ENCODE peak calls at places on chromosome 15, in four cellular contexts. One of them, this sample, is unnamed. For H3K4me1, H3K36me3 and H3K9me3, the result is how much of the 10 kb centered on the place peaks cover.

GRCh38 chr15:52348056-52348745 is 52.6 kb upstream of the MYO5C start:
- DNase-seq in PC-9: no peak
- DNase-seq in endothelial cell of umbilical vein: no peak
- DNase-seq in transverse colon: no peak
- DNase-seq in this sample: peak

GRCh38 chr15:52281085-52282035 is 14.2 kb downstream of the MYO5C start:
- DNase-seq in transverse colon: no peak
- DNase-seq in endothelial cell of umbilical vein: no peak
- DNase-seq in PC-9: no peak
- DNase-seq in this sample: no peak

GRCh38 chr15:100032358-100033080 is 299.3 kb upstream of the LYSMD4 start:
- DNase-seq in transverse colon: no peak
- DNase-seq in endothelial cell of umbilical vein: no peak
- DNase-seq in PC-9: no peak
- DNase-seq in this sample: no peak

GRCh38 chr15:94722025-94722636 is 490.8 kb downstream of the MCTP2 start:
- DNase-seq in PC-9: no peak
- DNase-seq in transverse colon: no peak
- DNase-seq in endothelial cell of umbilical vein: no peak
- DNase-seq in this sample: no peak

GRCh38 chr15:60844431-60845174 is 365.7 kb upstream of the ICE2 start:
- DNase-seq in transverse colon: peak
- DNase-seq in endothelial cell of umbilical vein: no peak
- DNase-seq in PC-9: no peak
- DNase-seq in this sample: no peak

GRCh38 chr15:52107238-52107637 is 5.3 kb downstream of the BCL2L10 start:
- DNase-seq in transverse colon: no peak
- DNase-seq in PC-9: no peak
- DNase-seq in endothelial cell of umbilical vein: no peak
- DNase-seq in this sample: no peak

GRCh38 chr15:75182187-75183131 is 19.2 kb upstream of the C15orf39 start:
- DNase-seq in endothelial cell of umbilical vein: no peak
- DNase-seq in transverse colon: peak
- DNase-seq in PC-9: no peak
- DNase-seq in this sample: no peak

GRCh38 chr15:86162676-86163075 is 83.0 kb downstream of the AGBL1 start:
- DNase-seq in endothelial cell of umbilical vein: no peak
- DNase-seq in transverse colon: no peak
- DNase-seq in PC-9: no peak
- DNase-seq in this sample: no peak

GRCh38 chr15:58267026-58267425 is 128.8 kb downstream of the AQP9 start:
- DNase-seq in PC-9: peak
- DNase-seq in transverse colon: no peak
- DNase-seq in endothelial cell of umbilical vein: no peak
- DNase-seq in this sample: no peak

GRCh38 chr15:51398676-51399075 is 57.2 kb downstream of the GLDN start:
- DNase-seq in endothelial cell of umbilical vein: no peak
- DNase-seq in transverse colon: no peak
- DNase-seq in PC-9: no peak
- DNase-seq in this sample: no peak

GRCh38 chr15:101478701-101479341 is 10.7 kb downstream of the PCSK6 start:
- DNase-seq in PC-9: no peak
- DNase-seq in transverse colon: no peak
- DNase-seq in endothelial cell of umbilical vein: no peak
- DNase-seq in this sample: no peak

GRCh38 chr15:100252359-100252758 is 89.4 kb downstream of the ADAMTS17 start:
- DNase-seq in transverse colon: no peak
- DNase-seq in endothelial cell of umbilical vein: no peak
- DNase-seq in PC-9: no peak
- DNase-seq in this sample: no peak

GRCh38 chr15:29671308-29671981 is 150.8 kb downstream of the TJP1 start:
- DNase-seq in transverse colon: no peak
- DNase-seq in PC-9: no peak
- DNase-seq in endothelial cell of umbilical vein: no peak
- DNase-seq in this sample: no peak

GRCh38 chr15:25775317-25775912 is 87.7 kb downstream of the ATP10A start:
- DNase-seq in PC-9: no peak
- DNase-seq in endothelial cell of umbilical vein: no peak
- DNase-seq in transverse colon: peak
- DNase-seq in this sample: no peak

GRCh38 chr15:25022233-25022632 is 67.4 kb downstream of the SNRPN start:
- DNase-seq in transverse colon: no peak
- DNase-seq in PC-9: no peak
- DNase-seq in endothelial cell of umbilical vein: peak
- DNase-seq in this sample: no peak

GRCh38 chr15:90006217-90007088 is 5.3 kb downstream of the ZNF710 start:
- DNase-seq in transverse colon: no peak
- DNase-seq in PC-9: no peak
- DNase-seq in endothelial cell of umbilical vein: no peak
- DNase-seq in this sample: no peak

GRCh38 chr15:94414921-94415320 is 183.6 kb downstream of the MCTP2 start:
- DNase-seq in endothelial cell of umbilical vein: no peak
- DNase-seq in PC-9: no peak
- DNase-seq in transverse colon: no peak
- DNase-seq in this sample: no peak

GRCh38 chr15:74604983-74605809 is 10.4 kb upstream of the CLK3 start:
- DNase-seq in transverse colon: no peak
- DNase-seq in endothelial cell of umbilical vein: no peak
- DNase-seq in PC-9: no peak
- DNase-seq in this sample: no peak

GRCh38 chr15:43515731-43516130 is 1.7 kb upstream of the MAP1A start:
- DNase-seq in endothelial cell of umbilical vein: no peak
- DNase-seq in PC-9: no peak
- DNase-seq in transverse colon: no peak
- DNase-seq in this sample: no peak

DNA sequence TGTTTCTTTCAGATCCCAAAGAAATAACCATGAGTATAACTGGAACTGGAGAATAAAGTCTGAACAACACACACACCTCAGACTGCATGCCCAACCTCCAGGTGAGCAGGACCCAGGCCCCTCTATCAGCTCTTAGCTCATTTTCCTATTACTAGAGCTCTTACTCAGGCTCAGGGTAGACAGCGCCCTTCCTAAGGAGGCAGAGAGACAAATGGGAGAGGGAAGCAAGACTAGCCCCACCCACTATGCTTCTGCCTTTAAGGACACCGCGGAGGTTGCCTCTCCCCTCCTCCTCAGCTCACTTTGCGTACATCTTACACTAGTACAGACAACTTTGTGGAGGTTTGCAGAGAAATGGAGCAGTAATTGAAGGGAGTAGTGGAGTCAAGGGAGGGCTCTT is 44.0 kb upstream of the GLCE start:
- DNase-seq in transverse colon: no peak
- DNase-seq in PC-9: no peak
- DNase-seq in endothelial cell of umbilical vein: no peak
- DNase-seq in this sample: no peak
- H3K4me1 ChIP-seq in transverse colon: under half
- H3K4me1 ChIP-seq in PC-9: under half
- H3K4me1 ChIP-seq in endothelial cell of umbilical vein: under half
- H3K4me1 ChIP-seq in this sample: under half

GRCh38 chr15:30921781-30922371 is 18.2 kb downstream of the FAN1 start:
- DNase-seq in PC-9: no peak
- DNase-seq in transverse colon: no peak
- DNase-seq in endothelial cell of umbilical vein: peak
- DNase-seq in this sample: no peak
- H3K36me3 ChIP-seq in PC-9: under half
- H3K36me3 ChIP-seq in transverse colon: under half
- H3K36me3 ChIP-seq in endothelial cell of umbilical vein: under half
- H3K36me3 ChIP-seq in this sample: half or more

GRCh38 chr15:20643024-20643770 is 101.6 kb upstream of the GOLGA6L6 start:
- DNase-seq in endothelial cell of umbilical vein: no peak
- DNase-seq in PC-9: no peak
- DNase-seq in transverse colon: no peak
- DNase-seq in this sample: no peak

GRCh38 chr15:20644896-20645295 is 103.3 kb upstream of the GOLGA6L6 start:
- DNase-seq in endothelial cell of umbilical vein: no peak
- DNase-seq in PC-9: no peak
- DNase-seq in transverse colon: no peak
- DNase-seq in this sample: no peak

GRCh38 chr15:20644026-20644425 is 102.4 kb upstream of the GOLGA6L6 start:
- DNase-seq in PC-9: no peak
- DNase-seq in transverse colon: no peak
- DNase-seq in endothelial cell of umbilical vein: no peak
- DNase-seq in this sample: no peak

GRCh38 chr15:20645956-20646355 is 104.4 kb upstream of the GOLGA6L6 start:
- DNase-seq in PC-9: no peak
- DNase-seq in transverse colon: peak
- DNase-seq in endothelial cell of umbilical vein: no peak
- DNase-seq in this sample: peak

GRCh38 chr15:20646529-20647142 is 105.0 kb upstream of the GOLGA6L6 start:
- DNase-seq in PC-9: peak
- DNase-seq in transverse colon: no peak
- DNase-seq in endothelial cell of umbilical vein: no peak
- DNase-seq in this sample: no peak
- H3K9me3 ChIP-seq in PC-9: under half
- H3K9me3 ChIP-seq in transverse colon: under half
- H3K9me3 ChIP-seq in endothelial cell of umbilical vein: under half
- H3K9me3 ChIP-seq in this sample: under half

DNA sequence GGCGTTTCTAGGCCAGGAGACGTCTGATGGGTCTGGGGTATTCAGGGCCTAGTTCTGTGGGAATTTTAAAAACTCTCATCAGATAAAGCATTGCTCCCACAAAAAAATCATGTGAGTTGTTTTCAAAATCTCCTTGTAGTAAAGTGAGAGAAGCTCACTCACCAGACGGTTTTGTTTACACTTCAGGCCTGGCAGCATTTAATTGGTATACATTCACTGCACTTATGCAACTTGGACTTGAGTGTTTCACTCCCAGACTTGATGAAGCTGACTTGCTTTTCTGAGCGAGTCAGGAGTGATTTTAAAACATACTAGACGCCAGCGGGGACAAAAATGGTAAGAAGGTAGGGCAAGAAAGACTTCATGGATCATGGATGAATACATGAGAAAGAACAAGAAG is 75.2 kb downstream of the SLCO3A1 start:
- DNase-seq in transverse colon: no peak
- DNase-seq in PC-9: no peak
- DNase-seq in endothelial cell of umbilical vein: no peak
- DNase-seq in this sample: no peak
- H3K4me1 ChIP-seq in transverse colon: under half
- H3K4me1 ChIP-seq in PC-9: under half
- H3K4me1 ChIP-seq in endothelial cell of umbilical vein: under half
- H3K4me1 ChIP-seq in this sample: under half